ENCODE peak calls at places on chromosome 7, in four cellular contexts. O is PC-3; F is astrocyte; B is CD4-positive, CD25-positive, alpha-beta regulatory T cell. T is an unnamed sample.

GRCh38 chr7:112869111-112869774 is 79.0 kb upstream of the TMEM168 start:
- DNase-seq in O (peak; percentile 74), F (no peak), B (peak; percentile 42), T (peak; percentile 86)

GRCh38 chr7:3154881-3155494 is 111.3 kb upstream of the CARD11 start:
- DNase-seq in O (peak; percentile 72), F (no peak), B (peak; percentile 69), T (peak; percentile 79)

GRCh38 chr7:157495177-157495553 is 158.4 kb downstream of the DNAJB6 start:
- DNase-seq in O (no peak), F (no peak), B (no peak), T (no peak)

GRCh38 chr7:1368682-1369571 is 90.3 kb downstream of the MICALL2 start:
- DNase-seq in O (peak; percentile 43), F (no peak), B (no peak), T (no peak)

GRCh38 chr7:29162577-29162976 is 16.2 kb upstream of the CPVL start:
- DNase-seq in O (no peak), F (no peak), B (no peak), T (no peak)

GRCh38 chr7:24800073-24800472 is 42.8 kb upstream of the GSDME start:
- DNase-seq in O (no peak), F (no peak), B (no peak), T (no peak)

GRCh38 chr7:120998525-120998924 is 10.0 kb downstream of the CPED1 start:
- DNase-seq in O (no peak), F (no peak), B (no peak), T (no peak)

GRCh38 chr7:42739591-42739990 is 172.3 kb downstream of the C7orf25 start:
- DNase-seq in O (no peak), F (no peak), B (no peak), T (no peak)

GRCh38 chr7:41842956-41843355 is 140.1 kb upstream of the INHBA start:
- DNase-seq in O (no peak), F (no peak), B (no peak), T (no peak)

GRCh38 chr7:108839091-108839490 is 269.4 kb downstream of the DNAJB9 start:
- DNase-seq in O (no peak), F (peak; percentile 39), B (no peak), T (no peak)

GRCh38 chr7:25835191-25835590 is 316.8 kb upstream of the NFE2L3 start:
- DNase-seq in O (no peak), F (peak; percentile 48), B (no peak), T (no peak)

GRCh38 chr7:64277630-64278029 is 36.1 kb upstream of the ZNF736 start:
- DNase-seq in O (no peak), F (no peak), B (no peak), T (peak; percentile 69)

GRCh38 chr7:17010637-17011300 is 129.0 kb upstream of the AGR3 start:
- DNase-seq in O (no peak), F (no peak), B (peak; percentile 11), T (no peak)

GRCh38 chr7:2894118-2894940 is 50.2 kb upstream of the GNA12 start:
- DNase-seq in O (no peak), F (no peak), B (peak; percentile 29), T (peak; percentile 44)

GRCh38 chr7:46879783-46880182 is 702.1 kb downstream of the TNS3 start:
- DNase-seq in O (no peak), F (no peak), B (no peak), T (no peak)

GRCh38 chr7:158824028-158824427 is 5.3 kb downstream of the ESYT2 start:
- DNase-seq in O (no peak), F (no peak), B (peak; percentile 80), T (no peak)

GRCh38 chr7:110534241-110534931 is 556.5 kb upstream of the LRRN3 start:
- DNase-seq in O (no peak), F (peak; percentile 27), B (no peak), T (no peak)

GRCh38 chr7:137846588-137847417 is at the start of gene DGKI:
- DNase-seq in O (no peak), F (no peak), B (no peak), T (no peak)

GRCh38 chr7:13989944-13990295 is 454 bp upstream of the ETV1 start:
- DNase-seq in O (no peak), F (no peak), B (no peak), T (no peak)

DNA sequence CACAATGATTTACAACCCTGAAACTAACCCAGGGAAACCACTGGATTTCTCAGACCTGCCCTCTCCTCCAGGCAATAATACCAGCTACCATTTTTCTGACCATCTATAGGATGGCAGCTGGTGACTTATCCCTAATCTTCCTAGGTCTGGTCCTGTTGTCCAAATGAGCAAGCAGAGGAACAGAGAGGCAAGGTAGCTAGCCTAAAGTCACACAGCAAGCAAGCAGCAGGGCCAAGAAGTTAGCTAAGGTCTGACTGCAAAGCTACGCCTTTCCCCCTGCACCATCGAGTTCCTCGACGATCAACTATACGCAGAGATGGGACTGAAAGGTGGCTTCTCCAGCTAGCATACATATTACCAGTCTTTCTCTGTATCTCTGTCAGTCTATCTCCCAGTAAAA is 25.3 kb downstream of the ATXN7L1 start:
- DNase-seq in O (no peak), F (no peak), B (no peak), T (no peak)
- H3K4me1 ChIP-seq in O (peaks cover 19% of the 10 kb centered on the region), F (peaks cover 4% of the 10 kb centered on the region), B (peaks cover 79% of the 10 kb centered on the region), T (no peaks in the 10 kb centered on the region)

GRCh38 chr7:75646551-75647102 is 92.1 kb downstream of the HIP1 start:
- DNase-seq in O (no peak), F (no peak), B (no peak), T (no peak)

GRCh38 chr7:75642810-75643486 is 95.8 kb downstream of the HIP1 start:
- DNase-seq in O (peak; percentile 85), F (peak; percentile 54), B (peak; percentile 76), T (peak; percentile 91)

GRCh38 chr7:75647709-75648438 is 90.9 kb downstream of the HIP1 start:
- DNase-seq in O (no peak), F (no peak), B (no peak), T (no peak)

GRCh38 chr7:75644599-75644998 is 94.1 kb downstream of the HIP1 start:
- DNase-seq in O (peak; percentile 2), F (no peak), B (no peak), T (no peak)

GRCh38 chr7:75645570-75645969 is 93.2 kb downstream of the HIP1 start:
- DNase-seq in O (no peak), F (no peak), B (no peak), T (no peak)
- H3K4me3 ChIP-seq in O (no peak overlapping the region), F (no peak overlapping the region), B (no peak overlapping the region), T (no peak overlapping the region)

DNA sequence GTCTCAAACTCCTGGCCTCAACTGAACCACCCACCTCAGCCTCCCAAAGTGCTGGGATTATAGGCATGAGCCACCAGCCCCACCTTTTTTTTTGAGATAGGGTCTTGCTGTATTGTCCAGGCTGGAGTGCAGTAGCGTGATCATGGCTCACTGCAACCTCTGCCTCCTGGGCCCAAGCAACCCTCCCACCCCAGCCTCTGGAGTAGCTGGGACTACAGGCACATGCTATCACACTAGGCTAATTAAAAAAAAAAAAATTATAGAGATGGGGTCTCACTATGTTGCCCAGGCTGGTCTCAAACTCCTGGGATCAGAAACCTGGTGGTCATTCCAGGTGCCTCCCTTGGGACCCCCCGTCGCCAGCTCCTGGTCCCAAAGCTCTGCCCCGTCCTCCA is 25.0 kb downstream of the GTF2IRD1 start:
- DNase-seq in O (no peak), F (no peak), B (no peak), T (no peak)
- H3K4me1 ChIP-seq in O (peaks cover 50% of the 10 kb centered on the region), F (peaks cover 74% of the 10 kb centered on the region), B (no peaks in the 10 kb centered on the region), T (no peaks in the 10 kb centered on the region)

DNA sequence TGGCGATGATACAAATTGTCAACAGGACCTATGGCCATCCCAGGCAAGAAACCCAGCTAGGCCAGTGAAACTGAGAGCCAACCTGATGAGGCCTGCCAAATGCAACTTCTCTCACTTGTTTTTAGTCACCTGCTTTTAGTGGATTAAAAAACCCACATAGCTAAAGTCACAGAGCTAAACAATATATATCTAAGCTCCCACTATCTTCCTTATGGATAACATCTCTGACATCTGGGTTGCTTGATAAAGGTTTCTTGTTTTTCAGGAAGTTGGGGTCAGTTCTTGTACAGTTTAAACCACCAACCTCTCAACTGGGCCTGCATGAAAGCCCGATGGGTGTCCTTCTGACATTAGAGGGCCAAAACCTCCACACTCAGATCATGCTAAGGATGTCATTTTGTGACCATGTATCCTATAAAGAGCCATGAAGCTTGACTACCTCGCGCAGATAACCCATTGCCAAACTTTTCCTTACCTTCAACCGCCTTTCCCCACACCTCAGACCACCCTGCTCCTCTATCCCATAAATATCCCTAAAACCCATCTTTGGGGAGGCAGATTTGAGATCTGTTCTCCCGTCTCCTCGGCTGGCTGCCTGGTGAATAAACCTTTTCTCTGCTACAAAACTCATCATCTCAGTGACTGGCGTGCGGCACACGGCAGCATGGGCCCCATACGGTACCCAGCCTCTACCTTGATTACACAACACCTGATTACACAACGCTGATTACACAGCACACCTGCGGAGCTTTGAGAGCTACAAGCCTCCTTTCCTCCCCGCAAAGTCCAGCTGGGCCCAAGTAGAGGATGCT is 797 bp upstream of the STMP1 start:
- DNase-seq in O (peak; percentile 11), F (no peak), B (no peak), T (peak; percentile 53)
- H3K4me3 ChIP-seq in O (peak overlapping the region; percentile 81), F (peak overlapping the region; percentile 82), B (peak overlapping the region; percentile 69), T (peak overlapping the region; percentile 83)

T was measured in Karpas-422.